ENCODE peak calls at places on chromosomes 11 and 22, in nine cellular contexts. M is CD4-positive, CD25-positive, alpha-beta regulatory T cell; L is hepatocyte; J is aorta; E is mesendoderm; A is IMR-90; X is adrenal gland; Z is SJSA1; I is ovary. O is an unnamed sample.

GRCh38 chr11:1943576-1943975 is 3.6 kb upstream of the MRPL23 start:
- DNase-seq in Z (no peak), X (peak; percentile 11), E (no peak), L (no peak), I (no peak), A (no peak), M (no peak), J (peak; percentile 26), O (no peak)

GRCh38 chr11:88861618-88862017 is 204.2 kb downstream of the GRM5 start:
- DNase-seq in I (no peak), J (no peak), M (no peak), L (no peak), X (no peak), A (no peak), E (no peak), Z (no peak), O (no peak)

GRCh38 chr11:27719575-27719925 is 19.3 kb upstream of the BDNF start:
- DNase-seq in Z (no peak), M (no peak), X (no peak), J (no peak), A (no peak), I (no peak), E (no peak), L (no peak), O (no peak)

GRCh38 chr22:39679652-39680051 is 109.1 kb downstream of the CACNA1I start:
- DNase-seq in L (no peak), I (no peak), Z (no peak), X (no peak), E (no peak), M (no peak), A (no peak), J (no peak), O (no peak)

GRCh38 chr11:62012451-62013265 is 45.2 kb upstream of the FTH1 start:
- DNase-seq in Z (peak; percentile 91), L (no peak), M (no peak), A (peak; percentile 42), E (no peak), I (no peak), X (no peak), J (peak; percentile 57), O (no peak)

GRCh38 chr11:69293087-69293486 is 868 bp upstream of the MYEOV start:
- DNase-seq in L (no peak), M (no peak), E (peak; percentile 73), I (no peak), A (no peak), Z (no peak), J (peak; percentile 34), X (no peak), O (peak; percentile 55)

GRCh38 chr11:129117595-129118350 is 74.4 kb downstream of the ARHGAP32 start:
- DNase-seq in J (no peak), X (peak; percentile 41), A (peak; percentile 82), E (peak; percentile 75), Z (peak; percentile 49), M (peak; percentile 50), I (no peak), L (peak; percentile 73), O (peak; percentile 87)

GRCh38 chr11:130817608-130817944 is 98.7 kb downstream of the SNX19 start:
- DNase-seq in Z (no peak), A (peak; percentile 86), X (no peak), I (no peak), E (no peak), L (peak; percentile 60), J (no peak), M (no peak), O (no peak)

GRCh38 chr11:119319702-119320592 is 3.0 kb upstream of the MCAM start:
- DNase-seq in M (no peak), J (no peak), I (peak; percentile 45), X (peak; percentile 34), L (no peak), A (no peak), Z (no peak), E (peak; percentile 51), O (no peak)

GRCh38 chr11:2325719-2326118 is 23.9 kb downstream of the TSPAN32 start:
- DNase-seq in E (no peak), M (no peak), Z (no peak), X (peak; percentile 67), I (no peak), L (no peak), J (no peak), A (peak; percentile 35), O (no peak)

GRCh38 chr11:69934861-69935494 is 115.8 kb upstream of the FGF3 start:
- DNase-seq in M (no peak), I (peak; percentile 31), X (no peak), Z (peak; percentile 68), L (no peak), J (peak; percentile 48), E (peak; percentile 29), A (peak; percentile 27), O (peak; percentile 65)

GRCh38 chr22:30694638-30695350 is at the start of gene OSBP2:
- DNase-seq in I (peak; percentile 54), E (no peak), Z (no peak), A (no peak), L (peak; percentile 77), M (peak; percentile 33), X (peak; percentile 50), J (peak; percentile 55), O (peak; percentile 23)

GRCh38 chr11:65366340-65366773 is 11.8 kb downstream of the TIGD3 start:
- DNase-seq in Z (peak; percentile 81), A (peak; percentile 86), X (no peak), J (no peak), L (peak; percentile 87), M (peak; percentile 64), E (peak; percentile 90), I (no peak), O (peak; percentile 92)
- H3K27ac ChIP-seq in Z (no peak overlapping the region), A (no peak overlapping the region), X (peak overlapping the region; percentile 61), J (no peak overlapping the region), L (peak overlapping the region; percentile 61), M (no peak overlapping the region), E (no peak overlapping the region), I (no peak overlapping the region), O (no peak overlapping the region)

GRCh38 chr11:279040-279965 is 1.1 kb downstream of the NLRP6 start:
- DNase-seq in I (peak; percentile 35), X (no peak), E (no peak), J (peak; percentile 53), A (no peak), M (no peak), Z (no peak), L (no peak), O (no peak)

GRCh38 chr11:281486-282161 is 3.4 kb downstream of the NLRP6 start:
- DNase-seq in I (peak; percentile 31), X (no peak), A (no peak), J (no peak), L (no peak), E (no peak), M (no peak), Z (no peak), O (no peak)

GRCh38 chr11:282171-282570 is 4.0 kb downstream of the NLRP6 start:
- DNase-seq in M (no peak), L (no peak), I (peak; percentile 19), A (no peak), J (no peak), E (no peak), X (no peak), Z (no peak), O (no peak)

GRCh38 chr11:279966-280761 is 2.0 kb downstream of the NLRP6 start:
- DNase-seq in I (peak; percentile 42), L (no peak), Z (peak; percentile 14), M (peak; percentile 39), A (peak; percentile 30), J (peak; percentile 60), E (no peak), X (no peak), O (no peak)

DNA sequence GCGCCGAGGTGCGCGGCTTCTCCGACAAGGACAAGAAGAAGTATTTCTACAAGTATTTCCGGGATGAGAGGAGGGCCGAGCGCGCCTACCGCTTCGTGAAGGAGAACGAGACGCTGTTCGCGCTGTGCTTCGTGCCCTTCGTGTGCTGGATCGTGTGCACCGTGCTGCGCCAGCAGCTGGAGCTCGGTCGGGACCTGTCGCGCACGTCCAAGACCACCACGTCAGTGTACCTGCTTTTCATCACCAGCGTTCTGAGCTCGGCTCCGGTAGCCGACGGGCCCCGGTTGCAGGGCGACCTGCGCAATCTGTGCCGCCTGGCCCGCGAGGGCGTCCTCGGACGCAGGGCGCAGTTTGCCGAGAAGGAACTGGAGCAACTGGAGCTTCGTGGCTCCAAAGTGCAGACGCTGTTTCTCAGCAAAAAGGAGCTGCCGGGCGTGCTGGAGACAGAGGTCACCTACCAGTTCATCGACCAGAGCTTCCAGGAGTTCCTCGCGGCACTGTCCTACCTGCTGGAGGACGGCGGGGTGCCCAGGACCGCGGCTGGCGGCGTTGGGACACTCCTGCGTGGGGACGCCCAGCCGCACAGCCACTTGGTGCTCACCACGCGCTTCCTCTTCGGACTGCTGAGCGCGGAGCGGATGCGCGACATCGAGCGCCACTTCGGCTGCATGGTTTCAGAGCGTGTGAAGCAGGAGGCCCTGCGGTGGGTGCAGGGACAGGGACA is 2.7 kb downstream of the NLRP6 start:
- DNase-seq in A (no peak), E (no peak), X (no peak), J (no peak), M (peak; percentile 44), I (peak; percentile 30), L (no peak), Z (no peak), O (no peak)
- H3K4me3 ChIP-seq in A (no peak overlapping the region), E (no peak overlapping the region), X (no peak overlapping the region), J (no peak overlapping the region), M (peak overlapping the region; percentile 37), I (no peak overlapping the region), L (no peak overlapping the region), Z (no peak overlapping the region), O (no peak overlapping the region)

GRCh38 chr11:65584102-65584501 is 8.2 kb downstream of the EHBP1L1 start:
- DNase-seq in E (no peak), M (no peak), I (no peak), L (no peak), X (no peak), J (no peak), Z (no peak), A (no peak), O (no peak)

GRCh38 chr11:65584723-65585171 is 8.9 kb downstream of the EHBP1L1 start:
- DNase-seq in A (no peak), I (no peak), X (no peak), Z (no peak), L (no peak), E (no peak), M (no peak), J (no peak), O (no peak)

GRCh38 chr11:65585396-65586246 is 9.8 kb downstream of the EHBP1L1 start:
- DNase-seq in A (no peak), Z (no peak), I (no peak), X (no peak), J (no peak), L (no peak), M (no peak), E (no peak), O (no peak)

GRCh38 chr11:65581928-65582327 is 6.1 kb downstream of the EHBP1L1 start:
- DNase-seq in J (no peak), I (no peak), L (no peak), X (no peak), Z (no peak), E (no peak), M (no peak), A (no peak), O (no peak)

GRCh38 chr11:65583589-65583988 is 7.7 kb downstream of the EHBP1L1 start:
- DNase-seq in L (no peak), J (no peak), X (no peak), E (no peak), Z (no peak), I (no peak), M (no peak), A (no peak), O (no peak)
- H3K36me3 ChIP-seq in L (no peaks in the 10 kb centered on the region), J (peaks cover 5% of the 10 kb centered on the region), X (no peaks in the 10 kb centered on the region), E (no peaks in the 10 kb centered on the region), Z (peaks cover 80% of the 10 kb centered on the region), I (no peaks in the 10 kb centered on the region), M (peaks cover 37% of the 10 kb centered on the region), A (peaks cover 50% of the 10 kb centered on the region), O (peaks cover 7% of the 10 kb centered on the region)

GRCh38 chr11:20536784-20537183 is 62.6 kb upstream of the SLC6A5 start:
- DNase-seq in Z (no peak), A (no peak), I (no peak), L (no peak), E (no peak), M (no peak), J (no peak), X (no peak), O (no peak)
- H3K27ac ChIP-seq in Z (no peak overlapping the region), A (no peak overlapping the region), I (no peak overlapping the region), L (no peak overlapping the region), E (no peak overlapping the region), M (no peak overlapping the region), J (no peak overlapping the region), X (no peak overlapping the region), O (no peak overlapping the region)

O was measured in A673.